ENCODE peak calls at places on chromosomes 11 and 22, in eight cellular contexts. U is AG04450; Z is neuronal stem cell; J is transverse colon; F is coronary artery; C is left ventricle myocardium inferior; P is CD4-positive, alpha-beta T cell; I is body of pancreas. N is an unnamed sample.

GRCh38 chr11:111395081-111395480 is 16.0 kb upstream of the POU2AF1 start:
- DNase-seq in U (no peak), Z (no peak), J (no peak), F (no peak), C (no peak), P (no peak), I (peak), N (no peak)

GRCh38 chr22:49176956-49177355 is 650.7 kb downstream of the BRD1 start:
- DNase-seq in U (no peak), Z (no peak), J (no peak), F (no peak), C (no peak), P (no peak), I (no peak), N (no peak)

GRCh38 chr11:96817488-96817887 is 427.7 kb downstream of the JRKL start:
- DNase-seq in U (no peak), Z (no peak), J (no peak), F (no peak), C (no peak), P (no peak), I (no peak), N (no peak)

GRCh38 chr11:126163074-126163700 is 48.3 kb downstream of the RPUSD4 start:
- DNase-seq in U (peak), Z (peak), J (no peak), F (no peak), C (no peak), P (no peak), I (no peak), N (no peak)

GRCh38 chr11:623999-624704 is 603 bp downstream of the CDHR5 start:
- DNase-seq in U (no peak), Z (no peak), J (peak), F (peak), C (no peak), P (no peak), I (no peak), N (no peak)

GRCh38 chr22:16958475-16958874 is 49.5 kb downstream of the GAB4 start:
- DNase-seq in U (no peak), Z (no peak), J (no peak), F (no peak), C (no peak), P (no peak), I (no peak), N (no peak)

GRCh38 chr11:12815931-12816494 is 141.8 kb downstream of the TEAD1 start:
- DNase-seq in U (no peak), Z (no peak), J (no peak), F (no peak), C (peak), P (no peak), I (no peak), N (no peak)

GRCh38 chr11:104163100-104164027 is 583 bp downstream of the PDGFD start:
- DNase-seq in U (no peak), Z (peak), J (no peak), F (no peak), C (peak), P (no peak), I (peak), N (no peak)

GRCh38 chr11:2041963-2042362 is 44.3 kb upstream of the H19 start:
- DNase-seq in U (no peak), Z (no peak), J (no peak), F (no peak), C (no peak), P (no peak), I (no peak), N (no peak)

GRCh38 chr11:131136476-131136875 is 220.2 kb upstream of the SNX19 start:
- DNase-seq in U (peak), Z (no peak), J (no peak), F (no peak), C (no peak), P (no peak), I (no peak), N (no peak)

GRCh38 chr11:78961186-78961782 is 386.6 kb upstream of the NARS2 start:
- DNase-seq in U (no peak), Z (peak), J (peak), F (no peak), C (no peak), P (no peak), I (peak), N (no peak)

GRCh38 chr11:134170909-134171281 is 52.9 kb downstream of the NCAPD3 start:
- DNase-seq in U (peak), Z (no peak), J (no peak), F (no peak), C (no peak), P (no peak), I (no peak), N (no peak)

GRCh38 chr11:90476442-90477007 is 253.7 kb upstream of the CHORDC1 start:
- DNase-seq in U (no peak), Z (peak), J (no peak), F (no peak), C (no peak), P (no peak), I (peak), N (no peak)

GRCh38 chr22:48209473-48210271 is 1447.2 kb downstream of the TBC1D22A start:
- DNase-seq in U (no peak), Z (no peak), J (no peak), F (no peak), C (no peak), P (no peak), I (no peak), N (no peak)

GRCh38 chr11:82546556-82547162 is 187.0 kb downstream of the FAM181B start:
- DNase-seq in U (no peak), Z (no peak), J (no peak), F (no peak), C (no peak), P (no peak), I (peak), N (no peak)

DNA sequence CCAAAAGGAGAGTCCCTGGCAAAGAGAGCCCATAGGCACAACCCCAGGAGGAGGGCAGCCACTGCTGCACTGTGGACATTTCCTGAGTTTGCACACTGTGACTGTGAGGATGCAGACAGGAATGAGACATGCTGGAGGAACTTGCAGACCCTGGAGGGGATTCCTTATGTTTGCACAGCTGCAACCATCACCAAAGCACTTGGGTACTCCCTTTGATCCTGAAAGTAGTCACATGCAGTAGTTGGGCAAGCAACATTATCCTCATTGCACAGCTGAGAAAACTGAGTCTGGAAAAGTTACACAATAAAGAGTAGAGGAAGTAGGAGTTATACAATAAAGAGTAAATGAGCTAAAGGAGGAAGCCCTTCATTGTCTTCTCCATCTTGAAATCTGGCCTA is 186.5 kb downstream of the FAM181B start:
- DNase-seq in U (no peak), Z (no peak), J (no peak), F (no peak), C (no peak), P (no peak), I (peak), N (no peak)
- H3K27ac ChIP-seq in U (no peak), Z (no peak), J (no peak), F (no peak), C (no peak), P (no peak), I (no peak), N (no peak)

GRCh38 chr22:21622624-21623401 is 7.0 kb downstream of the YDJC start:
- DNase-seq in U (no peak), Z (no peak), J (no peak), F (no peak), C (no peak), P (no peak), I (no peak), N (no peak)
- H3K27ac ChIP-seq in U (no peak), Z (no peak), J (no peak), F (peak), C (no peak), P (no peak), I (no peak), N (no peak)

DNA sequence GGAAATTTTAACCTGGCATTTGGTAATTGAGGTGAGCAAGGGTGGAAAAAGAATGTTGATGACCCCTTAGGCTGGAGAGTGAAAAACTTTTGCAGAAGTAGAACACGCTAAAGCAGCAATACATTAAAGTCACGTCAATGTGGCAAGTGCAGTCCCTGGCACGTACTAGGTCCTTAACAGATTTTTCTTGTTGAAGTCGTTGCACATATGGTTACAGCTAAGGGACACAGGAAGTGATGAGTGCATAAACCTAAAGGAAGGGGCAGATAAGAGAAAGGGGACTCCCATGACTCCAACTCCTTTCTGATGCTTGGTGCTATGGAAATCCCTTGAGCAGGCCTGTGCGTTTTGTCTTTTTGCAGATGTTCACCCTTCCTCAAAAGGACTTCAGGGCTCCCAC is 1.2 kb downstream of the ACCS start:
- DNase-seq in U (no peak), Z (no peak), J (no peak), F (no peak), C (no peak), P (no peak), I (no peak), N (no peak)
- H3K27ac ChIP-seq in U (no peak), Z (no peak), J (peak), F (no peak), C (peak), P (no peak), I (peak), N (no peak)

GRCh38 chr11:120179071-120179672 is 31.7 kb upstream of the OAF start:
- DNase-seq in U (no peak), Z (no peak), J (no peak), F (peak), C (no peak), P (no peak), I (no peak), N (no peak)
- H3K27ac ChIP-seq in U (no peak), Z (no peak), J (no peak), F (no peak), C (peak), P (no peak), I (no peak), N (peak)

GRCh38 chr11:43923327-43924111 is 18.9 kb upstream of the C11orf96 start:
- DNase-seq in U (peak), Z (no peak), J (no peak), F (peak), C (peak), P (no peak), I (no peak), N (peak)

GRCh38 chr11:43924112-43924855 is 18.2 kb upstream of the C11orf96 start:
- DNase-seq in U (no peak), Z (no peak), J (no peak), F (peak), C (no peak), P (no peak), I (no peak), N (peak)

GRCh38 chr11:43927070-43927469 is 15.4 kb upstream of the C11orf96 start:
- DNase-seq in U (no peak), Z (no peak), J (no peak), F (peak), C (no peak), P (no peak), I (no peak), N (no peak)

GRCh38 chr11:43925932-43926505 is 16.4 kb upstream of the C11orf96 start:
- DNase-seq in U (no peak), Z (no peak), J (no peak), F (no peak), C (no peak), P (no peak), I (no peak), N (no peak)

GRCh38 chr11:43925063-43925931 is 17.1 kb upstream of the C11orf96 start:
- DNase-seq in U (no peak), Z (no peak), J (no peak), F (peak), C (no peak), P (no peak), I (peak), N (no peak)
- H3K27ac ChIP-seq in U (no peak), Z (no peak), J (peak), F (peak), C (peak), P (no peak), I (no peak), N (no peak)